ENCODE peak calls at places on chromosome 22, in seven cellular contexts. One of them, this sample, is unnamed.

GRCh38 chr22:41092847-41093371 is 517 bp downstream of the EP300 start:
- DNase-seq in HTR-8/SVneo: no peak
- DNase-seq in naive thymus-derived CD8-positive, alpha-beta T cell: no peak
- DNase-seq in astrocyte of the spinal cord: peak; percentile 27
- DNase-seq in activated gamma-delta T cell treated with Interleukin-2 at 50 U/mL for 16 hours: peak; percentile 10
- DNase-seq in SK-N-SH: peak; percentile 21
- DNase-seq in WTC11: no peak
- DNase-seq in this sample: peak; percentile 13

GRCh38 chr22:30292069-30292970 is 3.0 kb upstream of the CASTOR1 start:
- DNase-seq in HTR-8/SVneo: no peak
- DNase-seq in naive thymus-derived CD8-positive, alpha-beta T cell: no peak
- DNase-seq in astrocyte of the spinal cord: no peak
- DNase-seq in activated gamma-delta T cell treated with Interleukin-2 at 50 U/mL for 16 hours: no peak
- DNase-seq in SK-N-SH: no peak
- DNase-seq in WTC11: no peak
- DNase-seq in this sample: no peak

GRCh38 chr22:24402460-24403192 is 24.8 kb upstream of the ADORA2A start:
- DNase-seq in HTR-8/SVneo: peak; percentile 58
- DNase-seq in naive thymus-derived CD8-positive, alpha-beta T cell: no peak
- DNase-seq in astrocyte of the spinal cord: peak; percentile 89
- DNase-seq in activated gamma-delta T cell treated with Interleukin-2 at 50 U/mL for 16 hours: no peak
- DNase-seq in SK-N-SH: peak; percentile 75
- DNase-seq in WTC11: no peak
- DNase-seq in this sample: no peak

GRCh38 chr22:29520851-29521250 is 32.7 kb downstream of the THOC5 start:
- DNase-seq in HTR-8/SVneo: no peak
- DNase-seq in naive thymus-derived CD8-positive, alpha-beta T cell: no peak
- DNase-seq in astrocyte of the spinal cord: peak; percentile 80
- DNase-seq in activated gamma-delta T cell treated with Interleukin-2 at 50 U/mL for 16 hours: no peak
- DNase-seq in SK-N-SH: no peak
- DNase-seq in WTC11: no peak
- DNase-seq in this sample: no peak

GRCh38 chr22:27124336-27125023 is 467.1 kb downstream of the MIAT start:
- DNase-seq in HTR-8/SVneo: no peak
- DNase-seq in naive thymus-derived CD8-positive, alpha-beta T cell: no peak
- DNase-seq in astrocyte of the spinal cord: no peak
- DNase-seq in activated gamma-delta T cell treated with Interleukin-2 at 50 U/mL for 16 hours: no peak
- DNase-seq in SK-N-SH: no peak
- DNase-seq in WTC11: no peak
- DNase-seq in this sample: no peak

GRCh38 chr22:22242488-22242887 is 2.1 kb upstream of the VPREB1 start:
- DNase-seq in HTR-8/SVneo: no peak
- DNase-seq in naive thymus-derived CD8-positive, alpha-beta T cell: no peak
- DNase-seq in astrocyte of the spinal cord: no peak
- DNase-seq in activated gamma-delta T cell treated with Interleukin-2 at 50 U/mL for 16 hours: no peak
- DNase-seq in SK-N-SH: no peak
- DNase-seq in WTC11: no peak
- DNase-seq in this sample: no peak

GRCh38 chr22:46843691-46844297 is 81.3 kb downstream of the TBC1D22A start:
- DNase-seq in HTR-8/SVneo: no peak
- DNase-seq in naive thymus-derived CD8-positive, alpha-beta T cell: no peak
- DNase-seq in astrocyte of the spinal cord: peak; percentile 28
- DNase-seq in activated gamma-delta T cell treated with Interleukin-2 at 50 U/mL for 16 hours: no peak
- DNase-seq in SK-N-SH: no peak
- DNase-seq in WTC11: no peak
- DNase-seq in this sample: no peak

GRCh38 chr22:32836286-32836859 is 34.9 kb downstream of the TIMP3 start:
- DNase-seq in HTR-8/SVneo: no peak
- DNase-seq in naive thymus-derived CD8-positive, alpha-beta T cell: no peak
- DNase-seq in astrocyte of the spinal cord: no peak
- DNase-seq in activated gamma-delta T cell treated with Interleukin-2 at 50 U/mL for 16 hours: no peak
- DNase-seq in SK-N-SH: peak; percentile 51
- DNase-seq in WTC11: no peak
- DNase-seq in this sample: no peak

GRCh38 chr22:19290400-19291217 is 910 bp downstream of the CLTCL1 start:
- DNase-seq in HTR-8/SVneo: no peak
- DNase-seq in naive thymus-derived CD8-positive, alpha-beta T cell: no peak
- DNase-seq in astrocyte of the spinal cord: peak; percentile 27
- DNase-seq in activated gamma-delta T cell treated with Interleukin-2 at 50 U/mL for 16 hours: no peak
- DNase-seq in SK-N-SH: no peak
- DNase-seq in WTC11: peak; percentile 20
- DNase-seq in this sample: peak; percentile 6

GRCh38 chr22:49370841-49371301 is 456.8 kb downstream of the BRD1 start:
- DNase-seq in HTR-8/SVneo: no peak
- DNase-seq in naive thymus-derived CD8-positive, alpha-beta T cell: no peak
- DNase-seq in astrocyte of the spinal cord: no peak
- DNase-seq in activated gamma-delta T cell treated with Interleukin-2 at 50 U/mL for 16 hours: no peak
- DNase-seq in SK-N-SH: no peak
- DNase-seq in WTC11: peak; percentile 5
- DNase-seq in this sample: no peak

GRCh38 chr22:28900379-28900778 is 17.0 kb downstream of the ZNRF3 start:
- DNase-seq in HTR-8/SVneo: no peak
- DNase-seq in naive thymus-derived CD8-positive, alpha-beta T cell: no peak
- DNase-seq in astrocyte of the spinal cord: no peak
- DNase-seq in activated gamma-delta T cell treated with Interleukin-2 at 50 U/mL for 16 hours: no peak
- DNase-seq in SK-N-SH: no peak
- DNase-seq in WTC11: no peak
- DNase-seq in this sample: no peak

GRCh38 chr22:25407226-25407858 is 157.1 kb upstream of the GRK3 start:
- DNase-seq in HTR-8/SVneo: no peak
- DNase-seq in naive thymus-derived CD8-positive, alpha-beta T cell: no peak
- DNase-seq in astrocyte of the spinal cord: no peak
- DNase-seq in activated gamma-delta T cell treated with Interleukin-2 at 50 U/mL for 16 hours: no peak
- DNase-seq in SK-N-SH: no peak
- DNase-seq in WTC11: no peak
- DNase-seq in this sample: no peak

GRCh38 chr22:50270302-50271010 is at the start of gene MAPK11:
- DNase-seq in HTR-8/SVneo: no peak
- DNase-seq in naive thymus-derived CD8-positive, alpha-beta T cell: peak; percentile 51
- DNase-seq in astrocyte of the spinal cord: peak; percentile 54
- DNase-seq in activated gamma-delta T cell treated with Interleukin-2 at 50 U/mL for 16 hours: peak; percentile 69
- DNase-seq in SK-N-SH: peak; percentile 85
- DNase-seq in WTC11: peak; percentile 87
- DNase-seq in this sample: peak; percentile 76

GRCh38 chr22:17706451-17706900 is 67.8 kb downstream of the BID start:
- DNase-seq in HTR-8/SVneo: peak; percentile 88
- DNase-seq in naive thymus-derived CD8-positive, alpha-beta T cell: no peak
- DNase-seq in astrocyte of the spinal cord: peak; percentile 94
- DNase-seq in activated gamma-delta T cell treated with Interleukin-2 at 50 U/mL for 16 hours: peak; percentile 5
- DNase-seq in SK-N-SH: peak; percentile 33
- DNase-seq in WTC11: no peak
- DNase-seq in this sample: peak; percentile 40

GRCh38 chr22:40904101-40904500 is 42.2 kb upstream of the DNAJB7 start:
- DNase-seq in HTR-8/SVneo: no peak
- DNase-seq in naive thymus-derived CD8-positive, alpha-beta T cell: no peak
- DNase-seq in astrocyte of the spinal cord: no peak
- DNase-seq in activated gamma-delta T cell treated with Interleukin-2 at 50 U/mL for 16 hours: no peak
- DNase-seq in SK-N-SH: no peak
- DNase-seq in WTC11: no peak
- DNase-seq in this sample: no peak

GRCh38 chr22:41532908-41533825 is 11.1 kb downstream of the POLR3H start:
- DNase-seq in HTR-8/SVneo: peak; percentile 52
- DNase-seq in naive thymus-derived CD8-positive, alpha-beta T cell: peak; percentile 42
- DNase-seq in astrocyte of the spinal cord: peak; percentile 40
- DNase-seq in activated gamma-delta T cell treated with Interleukin-2 at 50 U/mL for 16 hours: peak; percentile 62
- DNase-seq in SK-N-SH: peak; percentile 71
- DNase-seq in WTC11: peak; percentile 87
- DNase-seq in this sample: peak; percentile 64

GRCh38 chr22:45291061-45291930 is 6.5 kb downstream of the UPK3A start:
- DNase-seq in HTR-8/SVneo: no peak
- DNase-seq in naive thymus-derived CD8-positive, alpha-beta T cell: no peak
- DNase-seq in astrocyte of the spinal cord: no peak
- DNase-seq in activated gamma-delta T cell treated with Interleukin-2 at 50 U/mL for 16 hours: no peak
- DNase-seq in SK-N-SH: no peak
- DNase-seq in WTC11: no peak
- DNase-seq in this sample: peak; percentile 75

GRCh38 chr22:46965552-46966494 is 203.4 kb downstream of the TBC1D22A start:
- DNase-seq in HTR-8/SVneo: no peak
- DNase-seq in naive thymus-derived CD8-positive, alpha-beta T cell: no peak
- DNase-seq in astrocyte of the spinal cord: no peak
- DNase-seq in activated gamma-delta T cell treated with Interleukin-2 at 50 U/mL for 16 hours: no peak
- DNase-seq in SK-N-SH: no peak
- DNase-seq in WTC11: no peak
- DNase-seq in this sample: no peak

GRCh38 chr22:31104869-31105268 is 2.5 kb downstream of the SELENOM start:
- DNase-seq in HTR-8/SVneo: no peak
- DNase-seq in naive thymus-derived CD8-positive, alpha-beta T cell: no peak
- DNase-seq in astrocyte of the spinal cord: no peak
- DNase-seq in activated gamma-delta T cell treated with Interleukin-2 at 50 U/mL for 16 hours: no peak
- DNase-seq in SK-N-SH: no peak
- DNase-seq in WTC11: peak; percentile 89
- DNase-seq in this sample: peak; percentile 12